ENCODE peak calls at places on chromosomes 12 and 14, in seven cellular contexts. One of them, this sample, is unnamed.

GRCh38 chr12:109879332-109880048 is 851 bp downstream of the GLTP start:
- DNase-seq in neural crest cell: no peak
- DNase-seq in caudate nucleus: peak
- DNase-seq in Right ventricle myocardium superior: no peak
- DNase-seq in sciatic nerve: no peak
- DNase-seq in astrocyte of the cerebellum: no peak
- DNase-seq in right cardiac atrium: no peak
- DNase-seq in this sample: no peak

GRCh38 chr12:33438890-33439586 is 581 bp downstream of the SYT10 start:
- DNase-seq in sciatic nerve: no peak
- DNase-seq in caudate nucleus: peak
- DNase-seq in right cardiac atrium: peak
- DNase-seq in Right ventricle myocardium superior: no peak
- DNase-seq in neural crest cell: peak
- DNase-seq in astrocyte of the cerebellum: no peak
- DNase-seq in this sample: no peak

GRCh38 chr14:71086571-71086970 is 179.3 kb downstream of the PCNX1 start:
- DNase-seq in caudate nucleus: no peak
- DNase-seq in right cardiac atrium: no peak
- DNase-seq in neural crest cell: no peak
- DNase-seq in sciatic nerve: no peak
- DNase-seq in Right ventricle myocardium superior: no peak
- DNase-seq in astrocyte of the cerebellum: no peak
- DNase-seq in this sample: no peak

GRCh38 chr12:49698619-49699545 is 8.3 kb downstream of the FMNL3 start:
- DNase-seq in astrocyte of the cerebellum: peak
- DNase-seq in Right ventricle myocardium superior: peak
- DNase-seq in neural crest cell: no peak
- DNase-seq in caudate nucleus: no peak
- DNase-seq in right cardiac atrium: peak
- DNase-seq in sciatic nerve: no peak
- DNase-seq in this sample: peak

GRCh38 chr12:39619316-39619659 is 315 bp downstream of the ABCD2 start:
- DNase-seq in right cardiac atrium: no peak
- DNase-seq in caudate nucleus: no peak
- DNase-seq in sciatic nerve: no peak
- DNase-seq in astrocyte of the cerebellum: no peak
- DNase-seq in Right ventricle myocardium superior: no peak
- DNase-seq in neural crest cell: no peak
- DNase-seq in this sample: no peak

GRCh38 chr12:82919365-82920054 is 232.8 kb downstream of the TMTC2 start:
- DNase-seq in neural crest cell: no peak
- DNase-seq in Right ventricle myocardium superior: no peak
- DNase-seq in sciatic nerve: no peak
- DNase-seq in caudate nucleus: no peak
- DNase-seq in astrocyte of the cerebellum: no peak
- DNase-seq in right cardiac atrium: no peak
- DNase-seq in this sample: no peak

GRCh38 chr14:75059642-75060041 is 4.2 kb downstream of the ACYP1 start:
- DNase-seq in sciatic nerve: no peak
- DNase-seq in neural crest cell: no peak
- DNase-seq in Right ventricle myocardium superior: no peak
- DNase-seq in caudate nucleus: no peak
- DNase-seq in astrocyte of the cerebellum: no peak
- DNase-seq in right cardiac atrium: no peak
- DNase-seq in this sample: no peak

GRCh38 chr12:26239508-26240328 is 44.3 kb downstream of the SSPN start:
- DNase-seq in Right ventricle myocardium superior: peak
- DNase-seq in astrocyte of the cerebellum: peak
- DNase-seq in right cardiac atrium: peak
- DNase-seq in neural crest cell: no peak
- DNase-seq in caudate nucleus: peak
- DNase-seq in sciatic nerve: peak
- DNase-seq in this sample: peak

GRCh38 chr12:129886541-129886940 is 17.3 kb downstream of the TMEM132D start:
- DNase-seq in right cardiac atrium: no peak
- DNase-seq in sciatic nerve: no peak
- DNase-seq in Right ventricle myocardium superior: no peak
- DNase-seq in neural crest cell: no peak
- DNase-seq in caudate nucleus: no peak
- DNase-seq in astrocyte of the cerebellum: no peak
- DNase-seq in this sample: no peak

GRCh38 chr12:95213928-95214327 is 3.3 kb downstream of the FGD6 start:
- DNase-seq in caudate nucleus: no peak
- DNase-seq in sciatic nerve: no peak
- DNase-seq in neural crest cell: no peak
- DNase-seq in Right ventricle myocardium superior: no peak
- DNase-seq in astrocyte of the cerebellum: no peak
- DNase-seq in right cardiac atrium: no peak
- DNase-seq in this sample: no peak

GRCh38 chr14:24367506-24368214 is at the start of gene NFATC4:
- DNase-seq in right cardiac atrium: peak
- DNase-seq in neural crest cell: peak
- DNase-seq in astrocyte of the cerebellum: peak
- DNase-seq in sciatic nerve: peak
- DNase-seq in Right ventricle myocardium superior: peak
- DNase-seq in caudate nucleus: no peak
- DNase-seq in this sample: peak